ENCODE peak calls at places on chromosome 4, in seven cellular contexts. T, D, F, X, Y, Q and A are unnamed samples.

GRCh38 chr4:1666391-1666790 is 17.7 kb downstream of the FAM53A start:
- DNase-seq in T (no peak), D (no peak), F (no peak), X (no peak), Y (no peak), Q (no peak), A (no peak)

GRCh38 chr4:148203056-148203898 is 238.9 kb downstream of the NR3C2 start:
- DNase-seq in T (no peak), D (no peak), F (peak; percentile 33), X (no peak), Y (no peak), Q (no peak), A (no peak)

GRCh38 chr4:161121451-161121850 is 1042.3 kb downstream of the FSTL5 start:
- DNase-seq in T (no peak), D (no peak), F (no peak), X (no peak), Y (no peak), Q (no peak), A (no peak)

GRCh38 chr4:76704133-76704881 is 193.6 kb downstream of the SOWAHB start:
- DNase-seq in T (peak; percentile 70), D (no peak), F (no peak), X (no peak), Y (no peak), Q (no peak), A (no peak)

GRCh38 chr4:16125571-16126445 is 42.0 kb upstream of the PROM1 start:
- DNase-seq in T (no peak), D (peak; percentile 20), F (no peak), X (no peak), Y (no peak), Q (no peak), A (no peak)

GRCh38 chr4:155961575-155961974 is 7.9 kb upstream of the CTSO start:
- DNase-seq in T (no peak), D (no peak), F (no peak), X (no peak), Y (no peak), Q (no peak), A (no peak)

GRCh38 chr4:20829958-20830357 is 129.7 kb downstream of the PACRGL start:
- DNase-seq in T (peak; percentile 63), D (no peak), F (no peak), X (no peak), Y (no peak), Q (no peak), A (no peak)

GRCh38 chr4:38831653-38832052 is 25.0 kb downstream of the TLR6 start:
- DNase-seq in T (no peak), D (no peak), F (no peak), X (no peak), Y (no peak), Q (no peak), A (no peak)

GRCh38 chr4:71691416-71692073 is 92.3 kb downstream of the GC start:
- DNase-seq in T (no peak), D (no peak), F (no peak), X (no peak), Y (no peak), Q (no peak), A (no peak)

GRCh38 chr4:43587746-43588145 is 695.2 kb downstream of the GRXCR1 start:
- DNase-seq in T (no peak), D (no peak), F (no peak), X (no peak), Y (no peak), Q (no peak), A (no peak)

GRCh38 chr4:127124919-127125318 is 507.8 kb upstream of the INTU start:
- DNase-seq in T (peak; percentile 25), D (no peak), F (no peak), X (no peak), Y (no peak), Q (no peak), A (no peak)

GRCh38 chr4:20618010-20618409 is 82.2 kb upstream of the PACRGL start:
- DNase-seq in T (peak; percentile 33), D (no peak), F (no peak), X (no peak), Y (no peak), Q (peak; percentile 65), A (no peak)

GRCh38 chr4:189613202-189613601 is 327.5 kb upstream of the FRG1 start:
- DNase-seq in T (no peak), D (no peak), F (no peak), X (no peak), Y (no peak), Q (no peak), A (no peak)

GRCh38 chr4:80154547-80154933 is 42.8 kb upstream of the PRDM8 start:
- DNase-seq in T (no peak), D (no peak), F (no peak), X (no peak), Y (no peak), Q (no peak), A (no peak)

GRCh38 chr4:39730067-39730466 is 32.1 kb downstream of the UBE2K start:
- DNase-seq in T (peak; percentile 28), D (no peak), F (no peak), X (no peak), Y (no peak), Q (no peak), A (no peak)

GRCh38 chr4:92636038-92636825 is 332.5 kb downstream of the GRID2 start:
- DNase-seq in T (no peak), D (no peak), F (no peak), X (no peak), Y (no peak), Q (no peak), A (no peak)